ENCODE peak calls at places on chromosomes 11 and 22, in five cellular contexts. One of them, this sample, is unnamed.

GRCh38 chr22:33002035-33002434 is 56.1 kb downstream of the SYN3 start:
- DNase-seq in PC-9: no peak
- DNase-seq in astrocyte of the spinal cord: no peak
- DNase-seq in SK-N-SH: no peak
- DNase-seq in vagina: no peak
- DNase-seq in this sample: no peak

GRCh38 chr11:108632041-108632440 is 32.8 kb upstream of the DDX10 start:
- DNase-seq in astrocyte of the spinal cord: no peak
- DNase-seq in PC-9: no peak
- DNase-seq in SK-N-SH: peak; percentile 24
- DNase-seq in vagina: no peak
- DNase-seq in this sample: no peak

GRCh38 chr22:49284931-49285330 is 542.7 kb downstream of the BRD1 start:
- DNase-seq in astrocyte of the spinal cord: no peak
- DNase-seq in vagina: no peak
- DNase-seq in PC-9: no peak
- DNase-seq in SK-N-SH: no peak
- DNase-seq in this sample: no peak

GRCh38 chr22:18962308-18962635 is 26.2 kb upstream of the PRODH start:
- DNase-seq in vagina: no peak
- DNase-seq in PC-9: no peak
- DNase-seq in astrocyte of the spinal cord: no peak
- DNase-seq in SK-N-SH: no peak
- DNase-seq in this sample: no peak

GRCh38 chr11:75242722-75243600 is 2.4 kb downstream of the TPBGL start:
- DNase-seq in SK-N-SH: peak; percentile 3
- DNase-seq in astrocyte of the spinal cord: no peak
- DNase-seq in vagina: no peak
- DNase-seq in PC-9: no peak
- DNase-seq in this sample: no peak

GRCh38 chr11:15307600-15307999 is 192.9 kb downstream of the INSC start:
- DNase-seq in vagina: no peak
- DNase-seq in astrocyte of the spinal cord: no peak
- DNase-seq in PC-9: no peak
- DNase-seq in SK-N-SH: no peak
- DNase-seq in this sample: no peak

GRCh38 chr11:94632356-94632755 is 65.2 kb downstream of the PIWIL4 start:
- DNase-seq in PC-9: no peak
- DNase-seq in vagina: no peak
- DNase-seq in SK-N-SH: no peak
- DNase-seq in astrocyte of the spinal cord: no peak
- DNase-seq in this sample: no peak

GRCh38 chr11:94933225-94934130 is 39.9 kb downstream of the CWC15 start:
- DNase-seq in PC-9: no peak
- DNase-seq in vagina: peak; percentile 88
- DNase-seq in astrocyte of the spinal cord: peak; percentile 96
- DNase-seq in SK-N-SH: peak; percentile 35
- DNase-seq in this sample: peak; percentile 97

GRCh38 chr11:122398167-122398566 is 257.4 kb upstream of the UBASH3B start:
- DNase-seq in astrocyte of the spinal cord: no peak
- DNase-seq in PC-9: no peak
- DNase-seq in SK-N-SH: no peak
- DNase-seq in vagina: no peak
- DNase-seq in this sample: no peak

GRCh38 chr11:20647976-20648565 is 21.3 kb upstream of the NELL1 start:
- DNase-seq in PC-9: peak; percentile 34
- DNase-seq in astrocyte of the spinal cord: peak; percentile 52
- DNase-seq in vagina: no peak
- DNase-seq in SK-N-SH: peak; percentile 74
- DNase-seq in this sample: peak; percentile 0

GRCh38 chr11:110921742-110922200 is 209.5 kb upstream of the ARHGAP20 start:
- DNase-seq in SK-N-SH: no peak
- DNase-seq in vagina: no peak
- DNase-seq in astrocyte of the spinal cord: peak; percentile 62
- DNase-seq in PC-9: no peak
- DNase-seq in this sample: no peak

GRCh38 chr11:121105063-121105480 is 4.0 kb downstream of the TECTA start:
- DNase-seq in astrocyte of the spinal cord: no peak
- DNase-seq in SK-N-SH: no peak
- DNase-seq in PC-9: no peak
- DNase-seq in vagina: peak; percentile 93
- DNase-seq in this sample: no peak

GRCh38 chr11:67615455-67616430 is 9.0 kb downstream of the NDUFV1 start:
- DNase-seq in astrocyte of the spinal cord: no peak
- DNase-seq in PC-9: peak; percentile 62
- DNase-seq in SK-N-SH: peak; percentile 76
- DNase-seq in vagina: no peak
- DNase-seq in this sample: no peak

GRCh38 chr22:41845380-41846267 is 12.7 kb downstream of the SREBF2 start:
- DNase-seq in PC-9: no peak
- DNase-seq in SK-N-SH: no peak
- DNase-seq in astrocyte of the spinal cord: no peak
- DNase-seq in vagina: no peak
- DNase-seq in this sample: no peak

GRCh38 chr11:78708388-78708787 is 133.7 kb upstream of the NARS2 start:
- DNase-seq in astrocyte of the spinal cord: no peak
- DNase-seq in vagina: no peak
- DNase-seq in SK-N-SH: no peak
- DNase-seq in PC-9: no peak
- DNase-seq in this sample: no peak

GRCh38 chr22:26550498-26551033 is 38.3 kb upstream of the TFIP11 start:
- DNase-seq in SK-N-SH: no peak
- DNase-seq in astrocyte of the spinal cord: peak; percentile 94
- DNase-seq in vagina: no peak
- DNase-seq in PC-9: peak; percentile 52
- DNase-seq in this sample: peak; percentile 90

GRCh38 chr22:43401233-43401632 is 10.6 kb upstream of the MPPED1 start:
- DNase-seq in SK-N-SH: no peak
- DNase-seq in PC-9: no peak
- DNase-seq in astrocyte of the spinal cord: no peak
- DNase-seq in vagina: no peak
- DNase-seq in this sample: no peak

GRCh38 chr22:49160261-49161001 is 667.2 kb downstream of the BRD1 start:
- DNase-seq in vagina: no peak
- DNase-seq in astrocyte of the spinal cord: no peak
- DNase-seq in SK-N-SH: no peak
- DNase-seq in PC-9: no peak
- DNase-seq in this sample: no peak

GRCh38 chr11:75534291-75535038 is 8.7 kb upstream of the GDPD5 start:
- DNase-seq in SK-N-SH: no peak
- DNase-seq in PC-9: peak; percentile 29
- DNase-seq in vagina: no peak
- DNase-seq in astrocyte of the spinal cord: no peak
- DNase-seq in this sample: no peak

GRCh38 chr11:132202621-132203020 is 832.2 kb downstream of the NTM start:
- DNase-seq in vagina: no peak
- DNase-seq in SK-N-SH: no peak
- DNase-seq in PC-9: no peak
- DNase-seq in astrocyte of the spinal cord: peak; percentile 62
- DNase-seq in this sample: peak; percentile 32

GRCh38 chr11:79393362-79394043 is 47.3 kb downstream of the TENM4 start:
- DNase-seq in PC-9: no peak
- DNase-seq in SK-N-SH: peak; percentile 77
- DNase-seq in vagina: no peak
- DNase-seq in astrocyte of the spinal cord: no peak
- DNase-seq in this sample: no peak

GRCh38 chr22:38866024-38866398 is 6.0 kb downstream of the CBX6 start:
- DNase-seq in vagina: no peak
- DNase-seq in SK-N-SH: no peak
- DNase-seq in PC-9: no peak
- DNase-seq in astrocyte of the spinal cord: no peak
- DNase-seq in this sample: no peak
- TF ChIP-seq CTCF in vagina: no peak
- TF ChIP-seq CTCF in SK-N-SH: no peak
- TF ChIP-seq CTCF in PC-9: no peak
- TF ChIP-seq CTCF in astrocyte of the spinal cord: no peak
- TF ChIP-seq CTCF in this sample: no peak

GRCh38 chr22:27617214-27617881 is 184.2 kb downstream of the MN1 start:
- DNase-seq in SK-N-SH: no peak
- DNase-seq in PC-9: no peak
- DNase-seq in astrocyte of the spinal cord: no peak
- DNase-seq in vagina: no peak
- DNase-seq in this sample: no peak

GRCh38 chr22:27615408-27615807 is 186.1 kb downstream of the MN1 start:
- DNase-seq in PC-9: no peak
- DNase-seq in vagina: no peak
- DNase-seq in SK-N-SH: no peak
- DNase-seq in astrocyte of the spinal cord: no peak
- DNase-seq in this sample: no peak

GRCh38 chr22:27613099-27614089 is 188.2 kb downstream of the MN1 start:
- DNase-seq in vagina: no peak
- DNase-seq in astrocyte of the spinal cord: no peak
- DNase-seq in SK-N-SH: no peak
- DNase-seq in PC-9: no peak
- DNase-seq in this sample: no peak

GRCh38 chr22:27614291-27615007 is 187.1 kb downstream of the MN1 start:
- DNase-seq in astrocyte of the spinal cord: no peak
- DNase-seq in SK-N-SH: peak; percentile 75
- DNase-seq in PC-9: no peak
- DNase-seq in vagina: no peak
- DNase-seq in this sample: no peak

GRCh38 chr22:27616033-27616432 is 185.5 kb downstream of the MN1 start:
- DNase-seq in astrocyte of the spinal cord: no peak
- DNase-seq in PC-9: no peak
- DNase-seq in SK-N-SH: no peak
- DNase-seq in vagina: no peak
- DNase-seq in this sample: no peak
- TF ChIP-seq CTCF in astrocyte of the spinal cord: no peak
- TF ChIP-seq CTCF in PC-9: no peak
- TF ChIP-seq CTCF in SK-N-SH: no peak
- TF ChIP-seq CTCF in vagina: no peak
- TF ChIP-seq CTCF in this sample: no peak

DNA sequence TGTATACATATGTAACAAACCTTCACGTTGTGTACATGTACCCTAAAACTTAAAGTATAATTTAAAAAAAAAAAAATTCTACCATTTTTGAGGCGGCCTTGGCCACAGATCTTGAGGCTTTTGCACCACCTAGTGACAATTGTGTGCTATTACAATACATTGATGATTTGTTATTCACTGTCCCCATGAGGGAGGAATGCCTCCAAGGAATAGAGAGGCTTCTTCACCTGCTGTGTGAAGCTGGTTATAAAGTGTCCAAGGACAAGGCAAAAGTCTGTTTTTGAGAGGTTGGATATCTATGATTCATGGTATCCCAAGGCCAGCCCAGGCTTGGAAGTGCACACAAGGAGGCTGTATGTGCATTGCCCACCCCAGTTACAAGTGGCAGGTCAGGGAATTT is 30.7 kb downstream of the SLC22A25 start:
- DNase-seq in PC-9: peak; percentile 12
- DNase-seq in vagina: no peak
- DNase-seq in astrocyte of the spinal cord: peak; percentile 1
- DNase-seq in SK-N-SH: peak; percentile 23
- DNase-seq in this sample: no peak
- TF ChIP-seq CTCF in PC-9: peak; percentile 81
- TF ChIP-seq CTCF in vagina: peak; percentile 22
- TF ChIP-seq CTCF in astrocyte of the spinal cord: peak; percentile 53
- TF ChIP-seq CTCF in SK-N-SH: peak; percentile 76
- TF ChIP-seq CTCF in this sample: peak; percentile 50

DNA sequence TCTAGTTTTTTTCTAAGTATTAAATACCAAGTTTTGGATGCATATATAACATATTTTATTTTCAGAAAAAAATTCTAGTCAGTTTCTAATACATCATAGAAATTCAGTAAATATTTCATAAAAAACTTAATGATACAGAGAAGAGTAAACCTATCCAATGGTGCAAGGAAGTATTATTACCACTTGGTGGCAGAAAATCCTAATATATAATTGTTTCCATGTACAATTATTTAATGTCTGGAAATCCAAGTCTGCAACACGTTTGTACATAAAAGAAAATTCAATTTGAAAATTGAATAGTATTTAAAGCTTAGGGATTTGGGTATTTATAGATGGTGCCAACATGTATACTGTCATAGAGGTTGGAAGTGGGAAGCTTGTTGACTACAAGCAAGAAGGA is 127.0 kb downstream of the TRPC6 start:
- DNase-seq in PC-9: no peak
- DNase-seq in vagina: no peak
- DNase-seq in astrocyte of the spinal cord: peak; percentile 45
- DNase-seq in SK-N-SH: no peak
- DNase-seq in this sample: no peak
- TF ChIP-seq CTCF in PC-9: peak; percentile 77
- TF ChIP-seq CTCF in vagina: peak; percentile 33
- TF ChIP-seq CTCF in astrocyte of the spinal cord: peak; percentile 16
- TF ChIP-seq CTCF in SK-N-SH: peak; percentile 66
- TF ChIP-seq CTCF in this sample: peak; percentile 33

GRCh38 chr11:35142481-35143207 is 3.7 kb downstream of the CD44 start:
- DNase-seq in vagina: no peak
- DNase-seq in astrocyte of the spinal cord: no peak
- DNase-seq in SK-N-SH: no peak
- DNase-seq in PC-9: peak; percentile 34
- DNase-seq in this sample: peak; percentile 66
- TF ChIP-seq CTCF in vagina: no peak
- TF ChIP-seq CTCF in astrocyte of the spinal cord: no peak
- TF ChIP-seq CTCF in SK-N-SH: peak; percentile 48
- TF ChIP-seq CTCF in PC-9: peak; percentile 50
- TF ChIP-seq CTCF in this sample: peak; percentile 29

GRCh38 chr11:107123022-107123421 is 104.7 kb upstream of the GUCY1A2 start:
- DNase-seq in PC-9: no peak
- DNase-seq in astrocyte of the spinal cord: no peak
- DNase-seq in vagina: no peak
- DNase-seq in SK-N-SH: no peak
- DNase-seq in this sample: no peak
- TF ChIP-seq CTCF in PC-9: peak; percentile 45
- TF ChIP-seq CTCF in astrocyte of the spinal cord: no peak
- TF ChIP-seq CTCF in vagina: no peak
- TF ChIP-seq CTCF in SK-N-SH: peak; percentile 40
- TF ChIP-seq CTCF in this sample: no peak

GRCh38 chr11:106231591-106231990 is 154.1 kb downstream of the AASDHPPT start:
- DNase-seq in astrocyte of the spinal cord: peak; percentile 6
- DNase-seq in vagina: no peak
- DNase-seq in PC-9: peak; percentile 1
- DNase-seq in SK-N-SH: no peak
- DNase-seq in this sample: peak; percentile 10
- TF ChIP-seq CTCF in astrocyte of the spinal cord: peak; percentile 20
- TF ChIP-seq CTCF in vagina: no peak
- TF ChIP-seq CTCF in PC-9: peak; percentile 57
- TF ChIP-seq CTCF in SK-N-SH: peak; percentile 50
- TF ChIP-seq CTCF in this sample: peak; percentile 34

This sample was measured in BJ.